ENCODE peak calls at places on chromosomes 13 and 19, in nine cellular contexts. B is IMR-90, W is fibroblast of mammary gland, D is psoas muscle, C is fibroblast of villous mesenchyme, X is Panc1, A is BE2C, J is hepatocyte, N is GM12865. Z is an unnamed sample.

GRCh38 chr19:51803529-51803928 is 8.6 kb downstream of the FPR3 start:
- DNase-seq in B (no peak), W (no peak), D (no peak), C (no peak), X (no peak), A (no peak), J (no peak), N (no peak), Z (no peak)

GRCh38 chr13:90968510-90968909 is 379.0 kb upstream of the MIR17HG start:
- DNase-seq in B (no peak), W (peak), D (no peak), C (no peak), X (no peak), A (peak), J (peak), N (peak), Z (peak)

GRCh38 chr19:38706792-38707511 is 37.3 kb downstream of the CAPN12 start:
- DNase-seq in B (no peak), W (no peak), D (no peak), C (no peak), X (no peak), A (no peak), J (no peak), N (no peak), Z (no peak)

GRCh38 chr19:7900401-7900870 is 3.2 kb upstream of the MAP2K7 start:
- DNase-seq in B (no peak), W (no peak), D (no peak), C (no peak), X (no peak), A (no peak), J (no peak), N (no peak), Z (no peak)

GRCh38 chr13:25971077-25971476 is 80.7 kb downstream of the SHISA2 start:
- DNase-seq in B (no peak), W (no peak), D (no peak), C (no peak), X (no peak), A (no peak), J (no peak), N (no peak), Z (no peak)

GRCh38 chr13:114077121-114077937 is 55.1 kb downstream of the RASA3 start:
- DNase-seq in B (no peak), W (no peak), D (no peak), C (no peak), X (no peak), A (no peak), J (no peak), N (no peak), Z (no peak)

GRCh38 chr19:46967578-46968018 is 52.0 kb upstream of the NPAS1 start:
- DNase-seq in B (no peak), W (no peak), D (peak), C (no peak), X (no peak), A (no peak), J (no peak), N (peak), Z (no peak)

GRCh38 chr13:111909971-111910671 is 156.8 kb upstream of the SOX1 start:
- DNase-seq in B (no peak), W (no peak), D (no peak), C (no peak), X (no peak), A (no peak), J (peak), N (no peak), Z (no peak)

GRCh38 chr13:36125841-36126240 is 5.3 kb downstream of the DCLK1 start:
- DNase-seq in B (no peak), W (no peak), D (no peak), C (no peak), X (no peak), A (no peak), J (no peak), N (no peak), Z (no peak)

GRCh38 chr13:75795274-75795673 is 159.1 kb downstream of the LMO7 start:
- DNase-seq in B (no peak), W (no peak), D (no peak), C (no peak), X (no peak), A (no peak), J (no peak), N (no peak), Z (no peak)

GRCh38 chr19:5154799-5155426 is 185.7 kb downstream of the PTPRS start:
- DNase-seq in B (no peak), W (no peak), D (no peak), C (no peak), X (no peak), A (no peak), J (no peak), N (no peak), Z (no peak)

DNA sequence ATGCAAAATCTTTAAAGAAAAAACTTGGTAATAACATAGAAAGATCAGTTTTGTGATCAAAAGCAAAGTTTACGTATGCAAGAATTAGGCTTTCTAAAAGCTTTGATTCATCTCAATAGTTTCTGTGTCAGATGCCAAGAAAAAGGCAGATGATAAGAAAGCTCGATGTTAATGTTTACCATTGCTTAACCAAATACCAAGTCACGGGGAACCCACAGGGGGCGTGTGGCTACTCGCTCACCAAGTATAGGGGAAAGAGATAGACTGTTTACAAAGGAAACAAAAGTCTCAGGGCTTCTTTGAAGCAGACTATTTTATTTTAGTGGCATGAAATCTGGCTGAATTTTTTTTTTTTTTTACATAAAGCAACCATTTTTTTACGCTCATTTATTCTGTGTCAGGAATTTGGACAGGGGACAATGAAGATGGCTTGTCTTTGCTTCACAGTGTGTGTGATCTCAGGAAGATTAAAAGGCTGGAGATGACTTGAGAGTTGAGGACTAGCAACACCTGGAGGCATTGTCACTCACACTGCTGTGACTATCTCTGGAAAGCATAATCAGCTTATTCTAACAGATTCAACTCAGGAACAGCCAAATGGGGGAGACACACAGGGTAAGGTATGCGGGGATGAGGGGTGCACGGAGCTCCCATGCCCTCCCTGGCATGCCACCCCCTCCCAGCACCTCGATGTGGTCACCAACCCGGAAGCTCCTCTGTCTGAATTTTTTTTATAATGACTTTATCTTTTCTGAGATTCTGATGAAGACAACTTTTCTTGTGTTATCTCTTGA is 24.9 kb downstream of the RCBTB1 start:
- DNase-seq in B (peak), W (no peak), D (no peak), C (peak), X (no peak), A (no peak), J (peak), N (no peak), Z (peak)
- TF ChIP-seq CTCF in B (peak), W (no peak), D (no peak), C (peak), X (peak), A (peak), J (peak), N (no peak), Z (peak)

GRCh38 chr19:49691243-49692101 is 556 bp downstream of the CPT1C start:
- DNase-seq in B (peak), W (peak), D (peak), C (peak), X (no peak), A (peak), J (peak), N (peak), Z (peak)
- H3K4me3 ChIP-seq in B (peak), W (peak), D (peak), C (peak), X (no peak), A (peak), J (peak), N (no peak), Z (peak)

DNA sequence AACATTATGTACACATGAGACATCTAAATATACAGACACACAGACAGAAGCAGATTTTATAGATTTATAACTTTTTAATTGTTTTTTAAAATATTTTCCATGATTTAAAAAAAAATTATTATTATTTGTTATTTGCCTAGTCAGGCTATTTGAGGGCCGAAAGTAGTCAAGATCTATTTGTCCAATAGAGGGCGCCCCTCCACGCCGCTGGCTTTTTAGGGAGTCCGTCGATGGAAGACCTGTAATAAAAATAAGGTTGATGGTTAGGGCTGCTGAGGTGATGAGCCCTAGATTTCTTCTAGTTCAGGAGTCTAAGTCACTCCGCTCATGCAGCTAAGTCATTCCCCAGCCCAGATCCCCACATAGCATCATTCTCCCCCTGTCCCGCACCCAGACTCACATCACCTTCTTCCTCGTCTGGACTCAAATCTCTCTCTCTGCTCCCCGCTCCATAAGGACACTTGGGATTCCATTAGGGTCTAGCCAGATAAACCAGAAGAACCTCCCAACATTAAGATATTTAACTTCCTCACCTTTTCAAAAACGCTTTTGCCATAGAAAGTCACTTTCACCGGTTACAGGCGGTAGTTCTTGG is 33.9 kb upstream of the CEACAM21 start:
- DNase-seq in B (peak), W (peak), D (peak), C (peak), X (no peak), A (peak), J (no peak), N (peak), Z (peak)
- TF ChIP-seq CTCF in B (peak), W (peak), D (peak), C (peak), X (peak), A (peak), J (peak), N (peak), Z (peak)

GRCh38 chr19:10009714-10010224 is 535 bp downstream of the COL5A3 start:
- DNase-seq in B (no peak), W (peak), D (no peak), C (peak), X (no peak), A (no peak), J (no peak), N (no peak), Z (no peak)
- H3K4me3 ChIP-seq in B (peak), W (peak), D (peak), C (peak), X (peak), A (no peak), J (no peak), N (no peak), Z (no peak)

GRCh38 chr19:45917421-45918091 is 3.0 kb upstream of the NANOS2 start:
- DNase-seq in B (no peak), W (no peak), D (no peak), C (no peak), X (no peak), A (no peak), J (no peak), N (no peak), Z (no peak)

GRCh38 chr19:45911291-45911690 is 3.3 kb downstream of the NANOS2 start:
- DNase-seq in B (no peak), W (no peak), D (no peak), C (no peak), X (no peak), A (no peak), J (peak), N (no peak), Z (no peak)

GRCh38 chr19:45918721-45919120 is 4.1 kb upstream of the NANOS2 start:
- DNase-seq in B (no peak), W (no peak), D (no peak), C (no peak), X (no peak), A (no peak), J (no peak), N (no peak), Z (no peak)

GRCh38 chr19:45908956-45909355 is 5.6 kb downstream of the NANOS2 start:
- DNase-seq in B (peak), W (peak), D (no peak), C (no peak), X (no peak), A (no peak), J (no peak), N (no peak), Z (no peak)

GRCh38 chr19:45913874-45914830 is at the start of gene NANOS2:
- DNase-seq in B (no peak), W (no peak), D (peak), C (no peak), X (no peak), A (peak), J (no peak), N (peak), Z (no peak)
- TF ChIP-seq CTCF in B (no peak), W (peak), D (no peak), C (no peak), X (no peak), A (peak), J (no peak), N (no peak), Z (no peak)

GRCh38 chr13:73107459-73107858 is 48.7 kb downstream of the KLF5 start:
- DNase-seq in B (no peak), W (no peak), D (no peak), C (no peak), X (no peak), A (no peak), J (no peak), N (no peak), Z (no peak)
- H3K4me3 ChIP-seq in B (no peak), W (no peak), D (no peak), C (no peak), X (no peak), A (no peak), J (no peak), N (no peak), Z (no peak)

DNA sequence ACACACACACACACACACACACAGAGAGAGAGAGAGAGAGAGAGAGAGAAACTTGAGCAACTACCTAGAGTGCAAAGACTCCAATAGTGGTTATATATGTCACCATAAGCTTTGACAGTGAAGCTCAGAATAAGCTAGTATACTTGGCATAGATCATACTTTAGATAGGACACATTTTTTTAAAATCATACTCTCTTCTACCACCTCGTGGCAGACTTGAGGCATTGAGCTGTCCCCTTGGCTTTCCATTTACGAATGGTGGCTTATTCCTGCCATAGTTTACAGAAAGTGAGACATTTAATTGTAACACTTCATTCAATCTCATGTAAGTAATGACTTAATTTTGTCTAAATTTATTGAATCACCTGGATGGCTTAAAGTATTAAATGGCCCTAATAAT is 108.2 kb downstream of the EDNRB start:
- DNase-seq in B (peak), W (peak), D (no peak), C (peak), X (no peak), A (no peak), J (no peak), N (peak), Z (peak)
- TF ChIP-seq CTCF in B (peak), W (peak), D (peak), C (peak), X (peak), A (peak), J (peak), N (peak), Z (peak)

Z was measured in choroid plexus epithelial cell.